ENCODE peak calls at places on chromosomes 12 and 14, in ten cellular contexts. Q, L, T, S, Y, M, B, Z, H and D are unnamed samples.

GRCh38 chr12:224330-224729 is 10.4 kb upstream of the SLC6A12 start:
- DNase-seq in Q (no peak), L (no peak), T (no peak), S (no peak), Y (no peak), M (no peak), B (no peak), Z (no peak), H (no peak), D (no peak)

GRCh38 chr12:12499909-12500604 is 62.6 kb downstream of the DUSP16 start:
- DNase-seq in Q (no peak), L (no peak), T (no peak), S (no peak), Y (no peak), M (no peak), B (no peak), Z (no peak), H (no peak), D (no peak)

GRCh38 chr14:67673451-67673850 is 981 bp downstream of the VTI1B start:
- DNase-seq in Q (no peak), L (no peak), T (no peak), S (no peak), Y (no peak), M (no peak), B (no peak), Z (no peak), H (no peak), D (no peak)

GRCh38 chr14:104510794-104511611 is 68.6 kb upstream of the C14orf180 start:
- DNase-seq in Q (no peak), L (peak; percentile 51), T (peak; percentile 34), S (no peak), Y (no peak), M (no peak), B (no peak), Z (no peak), H (no peak), D (no peak)

GRCh38 chr14:100824156-100824555 is 1.8 kb upstream of the MEG3 start:
- DNase-seq in Q (no peak), L (no peak), T (peak; percentile 42), S (no peak), Y (no peak), M (no peak), B (no peak), Z (no peak), H (no peak), D (peak; percentile 43)

GRCh38 chr12:14410841-14411569 is 45.5 kb downstream of the ATF7IP start:
- DNase-seq in Q (peak; percentile 26), L (no peak), T (no peak), S (no peak), Y (no peak), M (peak; percentile 50), B (no peak), Z (no peak), H (no peak), D (no peak)

GRCh38 chr12:89597770-89598169 is 71.9 kb upstream of the POC1B start:
- DNase-seq in Q (no peak), L (no peak), T (no peak), S (no peak), Y (peak; percentile 40), M (no peak), B (no peak), Z (no peak), H (no peak), D (no peak)

GRCh38 chr14:90553921-90554336 is 157.1 kb downstream of the CALM1 start:
- DNase-seq in Q (no peak), L (no peak), T (no peak), S (no peak), Y (no peak), M (no peak), B (no peak), Z (no peak), H (no peak), D (peak; percentile 78)

GRCh38 chr14:100525615-100526014 is 61.6 kb downstream of the BEGAIN start:
- DNase-seq in Q (no peak), L (no peak), T (no peak), S (no peak), Y (no peak), M (no peak), B (no peak), Z (no peak), H (no peak), D (no peak)

GRCh38 chr14:73753887-73754880 is 40.0 kb upstream of the PNMA1 start:
- DNase-seq in Q (no peak), L (peak; percentile 70), T (peak; percentile 48), S (no peak), Y (peak; percentile 87), M (peak; percentile 43), B (no peak), Z (peak; percentile 47), H (peak; percentile 64), D (peak; percentile 67)

GRCh38 chr12:1329784-1330474 is 264.5 kb downstream of the FBXL14 start:
- DNase-seq in Q (no peak), L (no peak), T (no peak), S (no peak), Y (no peak), M (no peak), B (no peak), Z (no peak), H (no peak), D (no peak)

GRCh38 chr12:93698307-93699092 is 21.3 kb downstream of the CRADD start:
- DNase-seq in Q (no peak), L (no peak), T (no peak), S (no peak), Y (no peak), M (no peak), B (no peak), Z (no peak), H (no peak), D (no peak)

GRCh38 chr12:119547016-119547415 is 46.6 kb upstream of the TMEM233 start:
- DNase-seq in Q (no peak), L (no peak), T (no peak), S (no peak), Y (no peak), M (no peak), B (no peak), Z (no peak), H (no peak), D (no peak)

GRCh38 chr14:88612981-88613380 is 50.1 kb downstream of the ZC3H14 start:
- DNase-seq in Q (no peak), L (no peak), T (no peak), S (no peak), Y (no peak), M (no peak), B (no peak), Z (no peak), H (no peak), D (no peak)

GRCh38 chr12:99983721-99984258 is 946 bp downstream of the ANKS1B start:
- DNase-seq in Q (peak; percentile 14), L (no peak), T (peak; percentile 6), S (no peak), Y (no peak), M (no peak), B (no peak), Z (no peak), H (no peak), D (peak; percentile 75)

GRCh38 chr12:78204926-78205325 is 374.2 kb downstream of the NAV3 start:
- DNase-seq in Q (no peak), L (no peak), T (no peak), S (no peak), Y (no peak), M (no peak), B (no peak), Z (no peak), H (no peak), D (no peak)

GRCh38 chr14:66802962-66803361 is 295.0 kb downstream of the GPHN start:
- DNase-seq in Q (no peak), L (no peak), T (no peak), S (no peak), Y (no peak), M (no peak), B (no peak), Z (no peak), H (no peak), D (no peak)

GRCh38 chr14:24816929-24817637 is 183.1 kb upstream of the GZMB start:
- DNase-seq in Q (no peak), L (no peak), T (no peak), S (no peak), Y (no peak), M (no peak), B (no peak), Z (no peak), H (no peak), D (no peak)

GRCh38 chr14:55645148-55645547 is 65.1 kb downstream of the KTN1 start:
- DNase-seq in Q (no peak), L (no peak), T (no peak), S (no peak), Y (no peak), M (no peak), B (no peak), Z (no peak), H (no peak), D (no peak)

GRCh38 chr14:83975435-83976222 is 1554.3 kb upstream of the FLRT2 start:
- DNase-seq in Q (no peak), L (no peak), T (no peak), S (no peak), Y (no peak), M (no peak), B (no peak), Z (no peak), H (no peak), D (no peak)

GRCh38 chr12:108696111-108696995 is 35.0 kb downstream of the CORO1C start:
- DNase-seq in Q (no peak), L (no peak), T (no peak), S (peak; percentile 99), Y (no peak), M (peak; percentile 25), B (no peak), Z (no peak), H (peak; percentile 72), D (no peak)

GRCh38 chr12:58487280-58488141 is 432.8 kb downstream of the LRIG3 start:
- DNase-seq in Q (no peak), L (no peak), T (no peak), S (peak; percentile 89), Y (peak; percentile 6), M (no peak), B (no peak), Z (no peak), H (no peak), D (no peak)

GRCh38 chr12:115871714-115872113 is 405.8 kb downstream of the MED13L start:
- DNase-seq in Q (no peak), L (no peak), T (no peak), S (no peak), Y (peak; percentile 25), M (no peak), B (no peak), Z (no peak), H (no peak), D (no peak)

GRCh38 chr12:124493809-124494750 is 73.3 kb downstream of the NCOR2 start:
- DNase-seq in Q (no peak), L (no peak), T (no peak), S (no peak), Y (peak; percentile 94), M (peak; percentile 12), B (no peak), Z (peak; percentile 11), H (no peak), D (no peak)

GRCh38 chr14:77099425-77100167 is 1.5 kb downstream of the CIPC start:
- DNase-seq in Q (no peak), L (no peak), T (no peak), S (peak; percentile 28), Y (no peak), M (no peak), B (no peak), Z (no peak), H (no peak), D (no peak)

GRCh38 chr14:35985504-35986218 is 159.5 kb downstream of the BRMS1L start:
- DNase-seq in Q (no peak), L (no peak), T (no peak), S (no peak), Y (peak; percentile 37), M (no peak), B (no peak), Z (no peak), H (no peak), D (no peak)